ENCODE peak calls at places on chromosomes 1 and 21, in seven cellular contexts. B is SK-N-SH, Y is H1, E is GM12878, V is GM12891, L is K562, G is HepG2. C is an unnamed sample.
A peak's percentile ranks its signal among the peaks of the same experiment; 100 is the strongest.

GRCh38 chr1:201329286-201329685 is 46.0 kb downstream of the PKP1 start:
- DNase-seq in B (no peak), Y (no peak), E (no peak), V (no peak), L (no peak), G (no peak), C (no peak)

GRCh38 chr1:161069731-161070270 is at the start of gene ARHGAP30:
- DNase-seq in B (no peak), Y (no peak), E (peak; percentile 97), V (peak; percentile 90), L (peak; percentile 44), G (no peak), C (peak; percentile 92)

GRCh38 chr21:17003763-17004373 is 509.0 kb upstream of the CXADR start:
- DNase-seq in B (no peak), Y (no peak), E (no peak), V (no peak), L (no peak), G (no peak), C (no peak)

GRCh38 chr1:73626326-73626725 is 571.6 kb downstream of the LRRIQ3 start:
- DNase-seq in B (no peak), Y (no peak), E (no peak), V (no peak), L (no peak), G (no peak), C (no peak)

GRCh38 chr21:18517905-18518566 is 114.5 kb upstream of the TMPRSS15 start:
- DNase-seq in B (no peak), Y (no peak), E (no peak), V (no peak), L (no peak), G (no peak), C (no peak)

GRCh38 chr1:41622859-41623732 is 138.6 kb upstream of the EDN2 start:
- DNase-seq in B (no peak), Y (peak; percentile 34), E (peak; percentile 70), V (peak; percentile 48), L (no peak), G (no peak), C (peak; percentile 52)

GRCh38 chr21:46022551-46023107 is 41.1 kb downstream of the COL6A1 start:
- DNase-seq in B (no peak), Y (no peak), E (no peak), V (no peak), L (peak; percentile 96), G (peak; percentile 6), C (no peak)

GRCh38 chr1:203424861-203425667 is 50.5 kb upstream of the PRELP start:
- DNase-seq in B (peak; percentile 33), Y (no peak), E (no peak), V (no peak), L (no peak), G (no peak), C (no peak)

GRCh38 chr1:54542120-54542961 is 5.7 kb upstream of the ACOT11 start:
- DNase-seq in B (peak; percentile 86), Y (peak; percentile 89), E (peak; percentile 9), V (peak; percentile 52), L (peak; percentile 67), G (peak; percentile 81), C (no peak)

GRCh38 chr1:160115545-160116276 is at the start of gene ATP1A2:
- DNase-seq in B (no peak), Y (peak; percentile 69), E (no peak), V (no peak), L (no peak), G (no peak), C (no peak)

GRCh38 chr1:229108598-229109201 is 162.2 kb upstream of the RAB4A start:
- DNase-seq in B (no peak), Y (no peak), E (no peak), V (no peak), L (no peak), G (peak; percentile 33), C (no peak)

GRCh38 chr1:41975850-41976569 is 57.3 kb upstream of the HIVEP3 start:
- DNase-seq in B (no peak), Y (no peak), E (no peak), V (no peak), L (no peak), G (no peak), C (no peak)

GRCh38 chr1:56584910-56585528 is 5.7 kb upstream of the PLPP3 start:
- DNase-seq in B (peak; percentile 62), Y (no peak), E (no peak), V (no peak), L (peak; percentile 37), G (peak; percentile 66), C (no peak)

GRCh38 chr1:186806477-186806876 is 22.3 kb upstream of the PLA2G4A start:
- DNase-seq in B (no peak), Y (no peak), E (no peak), V (no peak), L (no peak), G (peak; percentile 5), C (no peak)

GRCh38 chr1:156233421-156234127 is 8.4 kb upstream of the BGLAP start:
- DNase-seq in B (no peak), Y (no peak), E (no peak), V (no peak), L (no peak), G (no peak), C (no peak)

GRCh38 chr1:232872738-232873137 is 67.5 kb downstream of the MAP10 start:
- DNase-seq in B (peak; percentile 73), Y (no peak), E (no peak), V (no peak), L (no peak), G (no peak), C (no peak)

GRCh38 chr1:33140153-33141149 is 41.4 kb downstream of the TRIM62 start:
- DNase-seq in B (no peak), Y (peak; percentile 60), E (no peak), V (no peak), L (no peak), G (peak; percentile 32), C (no peak)

GRCh38 chr1:36108314-36108713 is 16.7 kb downstream of the COL8A2 start:
- DNase-seq in B (no peak), Y (no peak), E (no peak), V (no peak), L (no peak), G (no peak), C (no peak)

GRCh38 chr21:43808832-43809251 is 19.5 kb downstream of the RRP1 start:
- DNase-seq in B (no peak), Y (no peak), E (no peak), V (no peak), L (no peak), G (no peak), C (no peak)

GRCh38 chr1:50609508-50609907 is 186.3 kb upstream of the DMRTA2 start:
- DNase-seq in B (no peak), Y (no peak), E (no peak), V (no peak), L (no peak), G (no peak), C (no peak)

GRCh38 chr1:151831605-151832004 is at the start of gene RORC:
- DNase-seq in B (no peak), Y (no peak), E (no peak), V (no peak), L (no peak), G (peak; percentile 16), C (no peak)

GRCh38 chr1:9246841-9247785 is 12.5 kb downstream of the H6PD start:
- DNase-seq in B (no peak), Y (peak; percentile 63), E (no peak), V (no peak), L (no peak), G (no peak), C (no peak)
- TF ChIP-seq TAF1 in B (no peak), Y (no peak), E (no peak), V (no peak), L (no peak), G (no peak), C (no peak)

GRCh38 chr1:176222196-176222595 is 15.1 kb upstream of the COP1 start:
- DNase-seq in B (no peak), Y (no peak), E (no peak), V (no peak), L (no peak), G (no peak), C (no peak)
- TF ChIP-seq POLR2AphosphoS5 in B (no peak), Y (no peak), E (no peak), V (no peak), L (no peak), G (no peak), C (no peak)

DNA sequence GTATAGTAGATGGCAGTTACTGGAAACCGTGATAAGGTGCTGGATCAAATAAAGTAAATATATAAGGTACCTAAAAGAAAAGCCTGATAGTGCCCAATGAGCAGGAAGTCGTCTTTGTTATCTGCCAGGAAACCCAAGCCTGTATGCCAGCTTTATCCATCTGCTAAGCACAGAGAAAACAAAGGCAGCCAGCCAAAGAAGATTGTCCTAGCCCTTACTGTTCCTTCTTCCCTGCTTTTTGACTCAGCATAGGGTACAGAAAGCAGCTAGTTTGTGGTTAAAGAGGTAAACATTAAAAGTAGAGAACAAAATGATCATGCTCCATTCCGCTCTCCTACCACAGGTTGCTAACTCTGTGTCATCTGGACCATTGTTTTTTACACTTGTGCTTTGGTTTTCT is 10.1 kb downstream of the KRTAP22-2 start:
- DNase-seq in B (no peak), Y (no peak), E (no peak), V (no peak), L (no peak), G (no peak), C (no peak)
- TF ChIP-seq TAF1 in B (no peak), Y (no peak), E (no peak), V (no peak), L (no peak), G (no peak), C (no peak)

DNA sequence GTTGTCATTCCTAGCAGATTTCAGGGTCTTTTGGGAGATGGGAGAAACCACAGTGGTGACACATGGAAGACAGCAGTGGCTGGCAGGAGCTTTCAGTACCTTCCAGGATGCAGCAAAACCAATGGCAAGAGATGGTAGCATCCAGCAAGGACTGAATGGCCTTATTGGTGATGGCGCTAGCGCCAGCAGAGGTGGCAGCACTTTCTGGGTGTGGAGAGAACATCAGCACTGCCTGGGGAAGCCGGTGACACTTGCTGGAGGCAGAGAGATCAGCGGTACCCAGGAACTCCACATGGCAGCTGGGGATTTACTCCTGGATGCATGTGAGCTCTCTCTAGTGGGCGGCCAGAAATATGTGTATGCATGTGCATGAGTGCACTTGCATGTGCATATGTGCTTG is 364.8 kb downstream of the LMX1A start:
- DNase-seq in B (no peak), Y (no peak), E (no peak), V (no peak), L (no peak), G (no peak), C (no peak)
- TF ChIP-seq POLR2AphosphoS5 in B (no peak), Y (no peak), E (no peak), V (no peak), L (no peak), G (no peak), C (no peak)

GRCh38 chr1:46490603-46491499 is 1.2 kb downstream of the DMBX1 start:
- DNase-seq in B (no peak), Y (peak; percentile 69), E (no peak), V (no peak), L (no peak), G (no peak), C (no peak)
- TF ChIP-seq TAF1 in B (no peak), Y (no peak), E (no peak), V (no peak), L (no peak), G (no peak), C (no peak)